ENCODE peak calls at places on chromosomes 3 and 15, in nine cellular contexts. One of them, this sample, is unnamed.

GRCh38 chr15:96333194-96334016 is 2.9 kb downstream of the NR2F2 start:
- DNase-seq in neural crest cell: no peak
- DNase-seq in KBM-7: no peak
- DNase-seq in NCI-H1092: peak; percentile 22
- DNase-seq in smooth muscle cell of the brain vasculature: no peak
- DNase-seq in WTC11: peak; percentile 72
- DNase-seq in uterus: no peak
- DNase-seq in ecto neural progenitor cell: peak; percentile 57
- DNase-seq in AG09319: no peak
- DNase-seq in this sample: no peak

GRCh38 chr15:38072507-38073277 is 138.3 kb downstream of the TMCO5A start:
- DNase-seq in uterus: peak; percentile 66
- DNase-seq in AG09319: peak; percentile 39
- DNase-seq in neural crest cell: peak; percentile 87
- DNase-seq in ecto neural progenitor cell: peak; percentile 93
- DNase-seq in smooth muscle cell of the brain vasculature: no peak
- DNase-seq in KBM-7: peak; percentile 58
- DNase-seq in NCI-H1092: no peak
- DNase-seq in WTC11: peak; percentile 91
- DNase-seq in this sample: no peak

GRCh38 chr15:29140475-29141172 is 129.0 kb downstream of the NSMCE3 start:
- DNase-seq in smooth muscle cell of the brain vasculature: no peak
- DNase-seq in uterus: no peak
- DNase-seq in neural crest cell: no peak
- DNase-seq in AG09319: no peak
- DNase-seq in NCI-H1092: no peak
- DNase-seq in WTC11: peak; percentile 37
- DNase-seq in KBM-7: no peak
- DNase-seq in ecto neural progenitor cell: no peak
- DNase-seq in this sample: no peak

GRCh38 chr3:157767602-157768001 is 264.4 kb upstream of the VEPH1 start:
- DNase-seq in uterus: no peak
- DNase-seq in KBM-7: no peak
- DNase-seq in NCI-H1092: no peak
- DNase-seq in AG09319: no peak
- DNase-seq in ecto neural progenitor cell: no peak
- DNase-seq in smooth muscle cell of the brain vasculature: no peak
- DNase-seq in neural crest cell: no peak
- DNase-seq in WTC11: no peak
- DNase-seq in this sample: no peak

GRCh38 chr3:57152761-57153160 is 12.4 kb downstream of the IL17RD start:
- DNase-seq in AG09319: no peak
- DNase-seq in NCI-H1092: no peak
- DNase-seq in KBM-7: no peak
- DNase-seq in uterus: no peak
- DNase-seq in smooth muscle cell of the brain vasculature: no peak
- DNase-seq in WTC11: no peak
- DNase-seq in neural crest cell: no peak
- DNase-seq in ecto neural progenitor cell: no peak
- DNase-seq in this sample: no peak

GRCh38 chr3:71101581-71101980 is 481.9 kb downstream of the FOXP1 start:
- DNase-seq in KBM-7: no peak
- DNase-seq in ecto neural progenitor cell: no peak
- DNase-seq in NCI-H1092: no peak
- DNase-seq in uterus: no peak
- DNase-seq in neural crest cell: no peak
- DNase-seq in smooth muscle cell of the brain vasculature: no peak
- DNase-seq in WTC11: no peak
- DNase-seq in AG09319: no peak
- DNase-seq in this sample: no peak

GRCh38 chr15:97661796-97662195 is 298.7 kb upstream of the ARRDC4 start:
- DNase-seq in AG09319: no peak
- DNase-seq in WTC11: no peak
- DNase-seq in neural crest cell: no peak
- DNase-seq in NCI-H1092: no peak
- DNase-seq in ecto neural progenitor cell: no peak
- DNase-seq in KBM-7: no peak
- DNase-seq in uterus: no peak
- DNase-seq in smooth muscle cell of the brain vasculature: no peak
- DNase-seq in this sample: no peak

GRCh38 chr15:44227584-44227983 is 32.5 kb upstream of the FRMD5 start:
- DNase-seq in NCI-H1092: no peak
- DNase-seq in uterus: no peak
- DNase-seq in smooth muscle cell of the brain vasculature: no peak
- DNase-seq in WTC11: no peak
- DNase-seq in AG09319: no peak
- DNase-seq in KBM-7: no peak
- DNase-seq in ecto neural progenitor cell: no peak
- DNase-seq in neural crest cell: no peak
- DNase-seq in this sample: no peak

GRCh38 chr15:77098572-77098971 is 27.7 kb upstream of the TSPAN3 start:
- DNase-seq in smooth muscle cell of the brain vasculature: no peak
- DNase-seq in KBM-7: no peak
- DNase-seq in AG09319: no peak
- DNase-seq in NCI-H1092: no peak
- DNase-seq in neural crest cell: no peak
- DNase-seq in WTC11: no peak
- DNase-seq in uterus: no peak
- DNase-seq in ecto neural progenitor cell: no peak
- DNase-seq in this sample: no peak

GRCh38 chr3:36969540-36970432 is 23.1 kb downstream of the EPM2AIP1 start:
- DNase-seq in uterus: no peak
- DNase-seq in KBM-7: peak; percentile 95
- DNase-seq in NCI-H1092: peak; percentile 77
- DNase-seq in smooth muscle cell of the brain vasculature: no peak
- DNase-seq in ecto neural progenitor cell: peak; percentile 78
- DNase-seq in neural crest cell: peak; percentile 46
- DNase-seq in AG09319: no peak
- DNase-seq in WTC11: no peak
- DNase-seq in this sample: peak; percentile 91

GRCh38 chr3:88433572-88433971 is 283.8 kb downstream of the C3orf38 start:
- DNase-seq in WTC11: no peak
- DNase-seq in ecto neural progenitor cell: no peak
- DNase-seq in AG09319: no peak
- DNase-seq in neural crest cell: no peak
- DNase-seq in smooth muscle cell of the brain vasculature: no peak
- DNase-seq in NCI-H1092: no peak
- DNase-seq in uterus: no peak
- DNase-seq in KBM-7: no peak
- DNase-seq in this sample: no peak

GRCh38 chr3:139846729-139847128 is 88.3 kb upstream of the CLSTN2 start:
- DNase-seq in neural crest cell: no peak
- DNase-seq in WTC11: no peak
- DNase-seq in uterus: no peak
- DNase-seq in NCI-H1092: peak; percentile 26
- DNase-seq in KBM-7: no peak
- DNase-seq in ecto neural progenitor cell: no peak
- DNase-seq in AG09319: no peak
- DNase-seq in smooth muscle cell of the brain vasculature: no peak
- DNase-seq in this sample: no peak

GRCh38 chr3:25427155-25428002 is 684 bp upstream of the RARB start:
- DNase-seq in AG09319: no peak
- DNase-seq in uterus: no peak
- DNase-seq in WTC11: no peak
- DNase-seq in ecto neural progenitor cell: no peak
- DNase-seq in neural crest cell: no peak
- DNase-seq in smooth muscle cell of the brain vasculature: no peak
- DNase-seq in KBM-7: no peak
- DNase-seq in NCI-H1092: no peak
- DNase-seq in this sample: no peak

GRCh38 chr3:48561045-48561736 is 2.4 kb downstream of the UCN2 start:
- DNase-seq in AG09319: no peak
- DNase-seq in neural crest cell: peak; percentile 62
- DNase-seq in ecto neural progenitor cell: peak; percentile 83
- DNase-seq in uterus: peak; percentile 71
- DNase-seq in smooth muscle cell of the brain vasculature: no peak
- DNase-seq in KBM-7: peak; percentile 51
- DNase-seq in WTC11: peak; percentile 81
- DNase-seq in NCI-H1092: no peak
- DNase-seq in this sample: no peak

GRCh38 chr3:169146112-169146665 is 517.3 kb downstream of the MECOM start:
- DNase-seq in KBM-7: peak; percentile 73
- DNase-seq in ecto neural progenitor cell: peak; percentile 69
- DNase-seq in uterus: peak; percentile 22
- DNase-seq in NCI-H1092: peak; percentile 26
- DNase-seq in neural crest cell: peak; percentile 31
- DNase-seq in WTC11: peak; percentile 57
- DNase-seq in AG09319: peak; percentile 27
- DNase-seq in smooth muscle cell of the brain vasculature: no peak
- DNase-seq in this sample: no peak

GRCh38 chr3:110808630-110809029 is 263.0 kb upstream of the NECTIN3 start:
- DNase-seq in NCI-H1092: no peak
- DNase-seq in ecto neural progenitor cell: no peak
- DNase-seq in neural crest cell: no peak
- DNase-seq in AG09319: no peak
- DNase-seq in WTC11: no peak
- DNase-seq in smooth muscle cell of the brain vasculature: no peak
- DNase-seq in uterus: no peak
- DNase-seq in KBM-7: no peak
- DNase-seq in this sample: no peak

GRCh38 chr15:86620113-86620512 is 540.4 kb downstream of the AGBL1 start:
- DNase-seq in smooth muscle cell of the brain vasculature: no peak
- DNase-seq in KBM-7: no peak
- DNase-seq in WTC11: no peak
- DNase-seq in AG09319: no peak
- DNase-seq in neural crest cell: no peak
- DNase-seq in uterus: no peak
- DNase-seq in ecto neural progenitor cell: no peak
- DNase-seq in NCI-H1092: no peak
- DNase-seq in this sample: no peak

GRCh38 chr3:188400494-188401243 is 246.7 kb downstream of the LPP start:
- DNase-seq in NCI-H1092: no peak
- DNase-seq in KBM-7: no peak
- DNase-seq in uterus: no peak
- DNase-seq in ecto neural progenitor cell: no peak
- DNase-seq in AG09319: no peak
- DNase-seq in WTC11: no peak
- DNase-seq in smooth muscle cell of the brain vasculature: no peak
- DNase-seq in neural crest cell: no peak
- DNase-seq in this sample: no peak

GRCh38 chr3:61871646-61872045 is 310.3 kb downstream of the PTPRG start:
- DNase-seq in neural crest cell: no peak
- DNase-seq in AG09319: no peak
- DNase-seq in uterus: no peak
- DNase-seq in smooth muscle cell of the brain vasculature: no peak
- DNase-seq in ecto neural progenitor cell: no peak
- DNase-seq in NCI-H1092: no peak
- DNase-seq in WTC11: no peak
- DNase-seq in KBM-7: no peak
- DNase-seq in this sample: no peak

GRCh38 chr3:21750831-21751391 is at the start of gene ZNF385D:
- DNase-seq in smooth muscle cell of the brain vasculature: no peak
- DNase-seq in neural crest cell: peak; percentile 60
- DNase-seq in AG09319: no peak
- DNase-seq in WTC11: peak; percentile 85
- DNase-seq in uterus: peak; percentile 41
- DNase-seq in NCI-H1092: no peak
- DNase-seq in KBM-7: no peak
- DNase-seq in ecto neural progenitor cell: peak; percentile 91
- DNase-seq in this sample: no peak

GRCh38 chr15:38128389-38128788 is 124.2 kb upstream of the SPRED1 start:
- DNase-seq in ecto neural progenitor cell: no peak
- DNase-seq in AG09319: no peak
- DNase-seq in WTC11: no peak
- DNase-seq in smooth muscle cell of the brain vasculature: no peak
- DNase-seq in neural crest cell: no peak
- DNase-seq in KBM-7: no peak
- DNase-seq in uterus: no peak
- DNase-seq in NCI-H1092: no peak
- DNase-seq in this sample: no peak

GRCh38 chr15:98621021-98621420 is 27.3 kb upstream of the IGF1R start:
- DNase-seq in WTC11: no peak
- DNase-seq in AG09319: no peak
- DNase-seq in KBM-7: no peak
- DNase-seq in neural crest cell: no peak
- DNase-seq in smooth muscle cell of the brain vasculature: no peak
- DNase-seq in NCI-H1092: no peak
- DNase-seq in uterus: no peak
- DNase-seq in ecto neural progenitor cell: no peak
- DNase-seq in this sample: no peak

GRCh38 chr3:132623646-132624045 is 26.6 kb downstream of the ACKR4 start:
- DNase-seq in WTC11: no peak
- DNase-seq in neural crest cell: no peak
- DNase-seq in AG09319: no peak
- DNase-seq in uterus: no peak
- DNase-seq in NCI-H1092: no peak
- DNase-seq in ecto neural progenitor cell: no peak
- DNase-seq in KBM-7: no peak
- DNase-seq in smooth muscle cell of the brain vasculature: no peak
- DNase-seq in this sample: no peak

GRCh38 chr3:189419683-189420082 is 211.5 kb upstream of the TP63 start:
- DNase-seq in WTC11: no peak
- DNase-seq in ecto neural progenitor cell: no peak
- DNase-seq in uterus: no peak
- DNase-seq in KBM-7: no peak
- DNase-seq in AG09319: no peak
- DNase-seq in smooth muscle cell of the brain vasculature: no peak
- DNase-seq in neural crest cell: no peak
- DNase-seq in NCI-H1092: no peak
- DNase-seq in this sample: no peak

GRCh38 chr3:122415104-122415744 is 638 bp downstream of the WDR5B start:
- DNase-seq in WTC11: peak; percentile 41
- DNase-seq in smooth muscle cell of the brain vasculature: peak; percentile 4
- DNase-seq in ecto neural progenitor cell: peak; percentile 50
- DNase-seq in uterus: peak; percentile 16
- DNase-seq in NCI-H1092: no peak
- DNase-seq in neural crest cell: no peak
- DNase-seq in KBM-7: peak; percentile 55
- DNase-seq in AG09319: no peak
- DNase-seq in this sample: no peak

GRCh38 chr15:81950841-81951414 is 94.9 kb downstream of the MEX3B start:
- DNase-seq in ecto neural progenitor cell: no peak
- DNase-seq in NCI-H1092: no peak
- DNase-seq in neural crest cell: no peak
- DNase-seq in smooth muscle cell of the brain vasculature: no peak
- DNase-seq in uterus: no peak
- DNase-seq in KBM-7: peak; percentile 50
- DNase-seq in WTC11: no peak
- DNase-seq in AG09319: no peak
- DNase-seq in this sample: no peak

GRCh38 chr15:62462721-62463120 is 297.6 kb upstream of the C2CD4B start:
- DNase-seq in WTC11: no peak
- DNase-seq in neural crest cell: no peak
- DNase-seq in AG09319: no peak
- DNase-seq in smooth muscle cell of the brain vasculature: no peak
- DNase-seq in NCI-H1092: no peak
- DNase-seq in uterus: no peak
- DNase-seq in KBM-7: no peak
- DNase-seq in ecto neural progenitor cell: no peak
- DNase-seq in this sample: no peak

GRCh38 chr15:48413304-48413703 is 82.1 kb downstream of the DUT start:
- DNase-seq in smooth muscle cell of the brain vasculature: peak; percentile 67
- DNase-seq in neural crest cell: no peak
- DNase-seq in NCI-H1092: no peak
- DNase-seq in uterus: peak; percentile 35
- DNase-seq in AG09319: peak; percentile 74
- DNase-seq in KBM-7: no peak
- DNase-seq in ecto neural progenitor cell: no peak
- DNase-seq in WTC11: no peak
- DNase-seq in this sample: no peak

GRCh38 chr15:40338921-40339620 is 1.7 kb downstream of the CCDC9B start:
- DNase-seq in neural crest cell: no peak
- DNase-seq in AG09319: no peak
- DNase-seq in ecto neural progenitor cell: no peak
- DNase-seq in uterus: peak; percentile 62
- DNase-seq in WTC11: no peak
- DNase-seq in smooth muscle cell of the brain vasculature: no peak
- DNase-seq in NCI-H1092: no peak
- DNase-seq in KBM-7: no peak
- DNase-seq in this sample: no peak

GRCh38 chr15:35624881-35625280 is 78.9 kb upstream of the DPH6 start:
- DNase-seq in smooth muscle cell of the brain vasculature: peak; percentile 50
- DNase-seq in WTC11: no peak
- DNase-seq in ecto neural progenitor cell: no peak
- DNase-seq in AG09319: peak; percentile 74
- DNase-seq in neural crest cell: no peak
- DNase-seq in uterus: peak; percentile 17
- DNase-seq in KBM-7: no peak
- DNase-seq in NCI-H1092: no peak
- DNase-seq in this sample: no peak

GRCh38 chr3:173371848-173372487 is 25.6 kb upstream of the NLGN1 start:
- DNase-seq in WTC11: no peak
- DNase-seq in neural crest cell: peak; percentile 29
- DNase-seq in smooth muscle cell of the brain vasculature: no peak
- DNase-seq in uterus: peak; percentile 18
- DNase-seq in ecto neural progenitor cell: no peak
- DNase-seq in AG09319: no peak
- DNase-seq in NCI-H1092: no peak
- DNase-seq in KBM-7: peak; percentile 45
- DNase-seq in this sample: peak; percentile 44

This sample was measured in AML-193.